ENCODE peak calls at places on chromosomes 13 and 19, in four cellular contexts. T is DND-41, V is fibroblast of lung, D is PC-3. Y is an unnamed sample.

GRCh38 chr13:55652657-55653056 is 1488.1 kb upstream of the PRR20A start:
- DNase-seq in V (no peak), T (no peak), D (no peak), Y (no peak)

GRCh38 chr13:113982296-113982661 is 8.4 kb upstream of the C13orf46 start:
- DNase-seq in V (no peak), T (no peak), D (no peak), Y (no peak)

GRCh38 chr19:40277356-40277755 is 7.8 kb downstream of the AKT2 start:
- DNase-seq in D (no peak), T (no peak), V (no peak), Y (no peak)

GRCh38 chr13:114135731-114136171 is 3.3 kb upstream of the RASA3 start:
- DNase-seq in T (no peak), V (peak), D (no peak), Y (no peak)

GRCh38 chr13:29702912-29703351 is 107.4 kb upstream of the SLC7A1 start:
- DNase-seq in T (no peak), V (peak), D (no peak), Y (no peak)

GRCh38 chr13:28537149-28537548 is 42.2 kb upstream of the FLT1 start:
- DNase-seq in D (no peak), T (no peak), V (no peak), Y (no peak)

GRCh38 chr19:40461669-40462221 is 3.8 kb downstream of the BLVRB start:
- DNase-seq in D (no peak), T (no peak), V (no peak), Y (peak)

GRCh38 chr13:22017226-22017625 is 346.4 kb downstream of the FGF9 start:
- DNase-seq in D (no peak), T (no peak), V (no peak), Y (no peak)

GRCh38 chr19:30887042-30887441 is 462.2 kb downstream of the TSHZ3 start:
- DNase-seq in D (no peak), V (no peak), T (no peak), Y (no peak)

GRCh38 chr19:45774765-45775164 is 5.7 kb upstream of the SIX5 start:
- DNase-seq in D (no peak), T (no peak), V (no peak), Y (no peak)

GRCh38 chr13:111115051-111115840 is at the start of gene ARHGEF7:
- DNase-seq in T (no peak), V (peak), D (no peak), Y (no peak)

GRCh38 chr13:20973886-20974285 is 71.3 kb upstream of the XPO4 start:
- DNase-seq in D (no peak), T (no peak), V (no peak), Y (no peak)

GRCh38 chr13:28268800-28269223 is 130.5 kb downstream of the PAN3 start:
- DNase-seq in D (no peak), T (peak), V (no peak), Y (no peak)

GRCh38 chr19:31312004-31312403 is 37.2 kb downstream of the TSHZ3 start:
- DNase-seq in T (no peak), V (peak), D (peak), Y (no peak)

GRCh38 chr19:16160943-16161560 is 12.3 kb downstream of the CIB3 start:
- DNase-seq in D (peak), T (no peak), V (peak), Y (no peak)

GRCh38 chr13:78606471-78607408 is 3.4 kb upstream of the POU4F1 start:
- DNase-seq in T (no peak), V (no peak), D (no peak), Y (no peak)

GRCh38 chr13:50668044-50668443 is 175.4 kb downstream of the DLEU7 start:
- DNase-seq in T (no peak), D (no peak), V (no peak), Y (peak)

GRCh38 chr19:55015126-55015525 is 22.9 kb downstream of the GP6 start:
- DNase-seq in D (no peak), T (no peak), V (no peak), Y (no peak)

GRCh38 chr13:106561551-106562170 is 6.3 kb downstream of the ARGLU1 start:
- DNase-seq in D (no peak), T (no peak), V (peak), Y (no peak)

GRCh38 chr13:51035469-51035868 is 75.6 kb downstream of the C13orf42 start:
- DNase-seq in D (no peak), T (no peak), V (no peak), Y (no peak)

GRCh38 chr13:99269627-99270252 is 11.6 kb upstream of the GPR18 start:
- DNase-seq in D (peak), V (peak), T (no peak), Y (peak)

GRCh38 chr19:33280351-33280921 is 21.9 kb downstream of the CEBPA start:
- DNase-seq in V (no peak), D (no peak), T (no peak), Y (no peak)

GRCh38 chr19:28500982-28501633 is 711.8 kb downstream of the UQCRFS1 start:
- DNase-seq in T (peak), D (no peak), V (no peak), Y (no peak)

GRCh38 chr19:4606921-4607678 is 32.2 kb upstream of the TNFAIP8L1 start:
- DNase-seq in V (no peak), T (no peak), D (no peak), Y (no peak)

GRCh38 chr13:23617551-23618014 is 47.4 kb downstream of the TNFRSF19 start:
- DNase-seq in D (no peak), V (peak), T (no peak), Y (no peak)

GRCh38 chr19:33574824-33575223 is 46.9 kb upstream of the CHST8 start:
- DNase-seq in T (no peak), V (no peak), D (no peak), Y (no peak)

GRCh38 chr13:59790626-59791025 is 373.1 kb downstream of the DIAPH3 start:
- DNase-seq in T (no peak), V (peak), D (no peak), Y (no peak)

GRCh38 chr19:10815969-10816635 is 19.9 kb downstream of the TMED1 start:
- DNase-seq in T (no peak), D (no peak), V (no peak), Y (no peak)

GRCh38 chr13:21371011-21371410 is 88.1 kb downstream of the ZDHHC20 start:
- DNase-seq in T (no peak), D (no peak), V (no peak), Y (peak)

DNA sequence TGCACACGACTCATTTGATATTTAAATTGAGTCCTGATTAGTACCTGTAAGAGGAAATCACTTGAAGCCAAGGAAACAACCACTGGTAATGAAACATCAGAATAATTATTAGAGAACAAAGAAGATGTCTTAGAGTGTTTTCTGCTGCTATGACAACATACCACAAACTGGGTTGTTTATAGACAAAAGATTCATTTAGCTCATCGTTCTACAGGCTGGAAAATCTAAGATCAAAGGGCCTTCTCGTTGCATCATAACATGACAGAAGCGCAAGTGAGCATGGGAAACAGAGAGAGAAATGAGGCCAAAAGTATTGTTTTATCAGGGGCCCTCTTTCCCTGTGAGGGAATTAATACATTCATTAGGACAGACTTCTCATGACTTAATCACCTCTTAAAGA is 1024.0 kb upstream of the PCDH9 start:
- DNase-seq in D (no peak), V (peak), T (no peak), Y (no peak)
- H3K4me2 ChIP-seq in D (no peak), V (no peak), T (no peak), Y (no peak)

GRCh38 chr13:39599842-39600241 is 3.2 kb downstream of the LHFPL6 start:
- DNase-seq in V (no peak), D (no peak), T (no peak), Y (no peak)
- H3K4me3 ChIP-seq in V (peak), D (no peak), T (no peak), Y (no peak)

DNA sequence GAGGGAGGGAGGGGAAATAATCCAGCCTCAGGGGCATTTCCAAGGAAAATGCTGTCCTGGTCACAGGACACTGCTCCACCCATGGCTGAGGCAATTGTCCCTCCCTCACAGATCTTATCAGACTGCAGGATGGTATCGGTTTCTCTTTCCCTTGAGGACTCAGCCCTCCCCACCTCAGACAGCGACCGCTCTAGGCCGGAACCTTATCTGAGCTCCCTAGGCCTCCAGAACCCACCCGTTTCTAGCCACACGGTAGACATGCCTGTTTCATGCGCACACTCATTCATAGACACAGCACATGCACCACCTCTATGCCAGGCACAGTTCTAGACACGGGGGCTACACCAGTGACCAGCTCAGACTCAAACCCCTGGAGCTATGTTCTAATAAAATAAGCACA is 10.1 kb upstream of the IZUMO2 start:
- DNase-seq in T (no peak), V (no peak), D (peak), Y (no peak)
- H3K4me2 ChIP-seq in T (no peak), V (no peak), D (no peak), Y (no peak)

GRCh38 chr13:43786472-43786765 is 353 bp downstream of the ENOX1 start:
- DNase-seq in V (no peak), T (no peak), D (no peak), Y (no peak)
- H3K4me3 ChIP-seq in V (peak), T (no peak), D (peak), Y (no peak)

GRCh38 chr19:7349231-7349591 is 474 bp downstream of the ARHGEF18 start:
- DNase-seq in V (no peak), D (no peak), T (no peak), Y (no peak)

GRCh38 chr19:7349961-7350711 is 1.4 kb downstream of the ARHGEF18 start:
- DNase-seq in D (no peak), V (no peak), T (peak), Y (no peak)

GRCh38 chr19:7348587-7349230 is at the start of gene ARHGEF18:
- DNase-seq in D (no peak), V (no peak), T (peak), Y (peak)

GRCh38 chr19:7342143-7342542 is 6.6 kb upstream of the ARHGEF18 start:
- DNase-seq in V (no peak), D (no peak), T (no peak), Y (no peak)

DNA sequence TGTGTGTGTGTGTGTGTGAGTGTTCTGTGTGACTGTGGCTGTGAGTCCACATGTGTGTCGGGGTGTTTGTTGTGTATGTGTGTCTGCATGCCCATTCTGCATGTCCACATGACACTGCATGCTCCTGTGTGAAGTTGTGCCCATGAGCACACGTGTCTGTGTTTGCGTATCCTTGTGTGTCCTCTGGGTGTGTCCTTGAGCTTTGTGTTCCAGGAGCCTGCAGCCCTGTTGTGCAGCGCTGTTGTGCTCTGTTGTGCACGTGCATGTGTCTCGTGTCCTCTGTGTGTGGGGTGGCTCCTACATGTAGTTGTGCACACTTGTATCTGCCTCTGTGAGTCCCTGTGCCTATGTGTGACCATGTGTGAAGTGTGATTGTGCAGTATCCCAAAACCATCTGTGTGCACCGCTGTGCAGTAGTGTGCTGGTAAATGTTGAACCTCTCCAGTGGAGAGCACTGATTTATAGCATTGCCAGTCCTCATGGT is 2.2 kb upstream of the ARHGEF18 start:
- DNase-seq in V (no peak), D (no peak), T (no peak), Y (no peak)
- H3K4me2 ChIP-seq in V (no peak), D (no peak), T (no peak), Y (no peak)

GRCh38 chr19:49103331-49104085 is 10.7 kb upstream of the LIN7B start:
- DNase-seq in D (no peak), T (no peak), V (no peak), Y (no peak)
- H3K4me3 ChIP-seq in D (no peak), T (no peak), V (no peak), Y (no peak)

DNA sequence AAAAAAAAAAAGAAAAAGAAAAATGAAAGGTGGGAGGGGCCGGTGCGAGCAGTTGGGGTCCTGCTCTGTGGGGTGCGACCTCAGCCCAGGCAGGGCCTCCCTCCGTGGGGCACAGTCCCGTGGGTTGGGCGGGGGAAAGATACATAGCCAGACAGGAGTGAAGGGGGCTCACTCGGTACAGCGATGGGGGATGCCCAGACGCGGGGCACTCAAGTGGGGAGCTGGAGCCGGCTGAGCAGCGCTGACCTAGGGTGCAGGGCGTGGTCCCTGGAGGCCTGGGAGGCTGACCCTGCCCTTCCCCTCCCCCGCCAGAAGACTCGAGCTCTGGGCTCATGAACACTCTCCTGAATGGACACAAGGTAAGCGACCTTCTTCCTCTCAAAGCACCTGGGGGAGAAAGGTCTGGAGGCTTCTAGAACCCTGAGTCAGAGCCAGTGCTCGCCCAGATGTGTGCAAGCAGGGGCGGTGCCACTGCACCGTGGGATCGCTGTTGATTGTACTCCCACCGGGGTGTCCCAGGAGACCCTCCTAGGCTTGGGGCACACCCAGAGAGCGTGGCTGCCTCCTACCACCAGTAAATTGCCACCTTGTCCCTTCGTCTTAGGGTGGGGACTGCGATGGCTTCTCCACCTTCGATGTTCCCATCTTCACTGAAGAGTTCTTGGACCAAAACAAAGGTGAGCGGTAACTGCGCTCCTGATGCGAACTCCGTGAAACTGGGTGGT is 3.4 kb downstream of the HMG20B start:
- DNase-seq in V (no peak), T (no peak), D (no peak), Y (peak)
- H3K4me2 ChIP-seq in V (no peak), T (no peak), D (no peak), Y (no peak)

GRCh38 chr19:1254081-1254527 is 5.7 kb downstream of the MIDN start:
- DNase-seq in V (no peak), T (no peak), D (no peak), Y (no peak)
- H3K4me3 ChIP-seq in V (no peak), T (no peak), D (no peak), Y (no peak)

GRCh38 chr19:17931532-17932191 is 1.2 kb upstream of the CCDC124 start:
- DNase-seq in D (no peak), T (no peak), V (peak), Y (peak)
- H3K4me2 ChIP-seq in D (peak), T (peak), V (no peak), Y (peak)

DNA sequence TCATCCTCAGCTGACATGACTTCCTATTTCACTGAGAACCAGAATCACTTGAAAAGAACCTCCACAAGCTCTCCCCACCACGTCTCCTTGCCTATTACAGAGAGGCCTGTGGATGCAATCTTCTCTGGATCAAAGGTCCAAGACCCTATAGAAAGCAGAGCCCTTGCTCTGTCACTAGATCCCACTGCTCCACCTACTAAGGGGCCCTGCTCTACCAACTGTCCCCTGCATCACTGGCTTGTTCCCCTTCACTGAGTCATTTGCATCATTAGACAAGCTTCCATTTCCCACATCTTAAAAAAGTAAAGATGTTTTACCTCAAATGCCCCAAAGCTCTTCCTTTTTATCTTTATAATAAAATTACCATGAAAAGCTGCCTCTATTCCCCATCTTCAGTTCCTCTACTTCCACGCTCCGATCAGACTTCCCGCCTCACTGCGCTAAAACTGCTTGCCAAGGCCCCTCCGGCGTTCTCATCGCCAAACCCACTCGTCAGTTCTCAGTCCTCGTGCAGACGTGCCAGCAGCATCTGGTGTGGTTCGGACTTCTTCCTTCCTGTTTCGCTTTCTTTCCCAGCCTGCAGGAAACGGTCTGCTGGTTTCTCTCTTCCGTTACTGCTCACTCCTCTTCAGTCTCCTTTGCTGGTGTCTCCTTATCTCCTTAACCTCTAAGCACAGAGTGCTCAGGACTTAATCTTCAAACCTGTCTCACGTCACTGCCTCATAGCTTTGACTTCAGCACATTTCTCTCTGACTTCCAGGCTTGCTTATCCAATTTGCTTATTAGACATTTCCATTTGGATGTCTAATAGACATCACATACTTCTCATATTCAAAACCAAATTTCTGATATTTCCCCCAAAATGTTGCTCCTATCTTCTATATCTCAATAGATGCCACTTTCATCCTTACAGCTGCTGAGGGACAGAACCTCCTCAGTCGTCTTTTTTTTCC is 40.5 kb downstream of the RCBTB2 start:
- DNase-seq in T (peak), D (no peak), V (no peak), Y (peak)
- H3K4me3 ChIP-seq in T (peak), D (no peak), V (peak), Y (peak)